ENCODE peak calls at places on chromosomes 1 and 21, in ten cellular contexts. J is neural progenitor cell; L is colonic mucosa; X is AG04450; G is A549; E is heart left ventricle; A is OCI-LY7; M is effector memory CD4-positive, alpha-beta T cell; V is IMR-90; Q is K562. I is an unnamed sample.

GRCh38 chr1:112529301-112529700 is 20.5 kb downstream of the WNT2B start:
- DNase-seq in J (no peak), L (no peak), X (no peak), G (no peak), E (no peak), A (no peak), M (no peak), V (peak; percentile 88), Q (no peak), I (no peak)

GRCh38 chr1:156076609-156077429 is 5.4 kb downstream of the MEX3A start:
- DNase-seq in J (peak; percentile 70), L (no peak), X (no peak), G (no peak), E (peak; percentile 61), A (peak; percentile 80), M (no peak), V (no peak), Q (no peak), I (no peak)

GRCh38 chr1:66302810-66303209 is 231.1 kb upstream of the SGIP1 start:
- DNase-seq in J (no peak), L (no peak), X (no peak), G (peak; percentile 24), E (no peak), A (no peak), M (no peak), V (peak; percentile 49), Q (no peak), I (no peak)

GRCh38 chr1:14064649-14065442 is 364.9 kb downstream of the PRDM2 start:
- DNase-seq in J (no peak), L (no peak), X (no peak), G (no peak), E (no peak), A (no peak), M (no peak), V (no peak), Q (no peak), I (no peak)

GRCh38 chr1:36797761-36798160 is 236.6 kb downstream of the GRIK3 start:
- DNase-seq in J (no peak), L (no peak), X (no peak), G (no peak), E (no peak), A (no peak), M (no peak), V (no peak), Q (no peak), I (no peak)

GRCh38 chr1:237071641-237072420 is 29.8 kb downstream of the RYR2 start:
- DNase-seq in J (no peak), L (no peak), X (no peak), G (no peak), E (no peak), A (no peak), M (no peak), V (no peak), Q (no peak), I (no peak)

GRCh38 chr1:247007511-247008405 is at the start of gene ZNF695:
- DNase-seq in J (peak; percentile 99), L (peak; percentile 93), X (peak; percentile 82), G (peak; percentile 90), E (peak; percentile 91), A (peak; percentile 96), M (no peak), V (peak; percentile 90), Q (peak; percentile 98), I (peak; percentile 98)

GRCh38 chr1:209768354-209768774 is 12.5 kb downstream of the TRAF3IP3 start:
- DNase-seq in J (no peak), L (peak; percentile 37), X (no peak), G (no peak), E (no peak), A (peak; percentile 5), M (peak; percentile 76), V (no peak), Q (no peak), I (no peak)

GRCh38 chr1:116540088-116540487 is 30.7 kb downstream of the CD58 start:
- DNase-seq in J (no peak), L (no peak), X (no peak), G (no peak), E (no peak), A (peak; percentile 5), M (no peak), V (no peak), Q (no peak), I (no peak)

GRCh38 chr1:218572046-218572445 is 226.9 kb downstream of the TGFB2 start:
- DNase-seq in J (no peak), L (no peak), X (no peak), G (no peak), E (no peak), A (no peak), M (no peak), V (no peak), Q (no peak), I (no peak)

GRCh38 chr1:235095938-235096562 is 32.6 kb downstream of the TOMM20 start:
- DNase-seq in J (no peak), L (no peak), X (no peak), G (no peak), E (no peak), A (no peak), M (no peak), V (no peak), Q (no peak), I (no peak)

GRCh38 chr1:19817160-19817559 is 2.1 kb upstream of the RNF186 start:
- DNase-seq in J (no peak), L (no peak), X (no peak), G (no peak), E (no peak), A (no peak), M (no peak), V (no peak), Q (no peak), I (no peak)

GRCh38 chr21:39531777-39532333 is 80.1 kb downstream of the SH3BGR start:
- DNase-seq in J (no peak), L (no peak), X (no peak), G (no peak), E (no peak), A (no peak), M (no peak), V (no peak), Q (no peak), I (no peak)

GRCh38 chr1:188825471-188825870 is 1652.2 kb downstream of the BRINP3 start:
- DNase-seq in J (no peak), L (no peak), X (no peak), G (no peak), E (no peak), A (no peak), M (no peak), V (peak; percentile 12), Q (no peak), I (no peak)

GRCh38 chr21:22164912-22165311 is 1166.7 kb downstream of the NCAM2 start:
- DNase-seq in J (no peak), L (no peak), X (no peak), G (no peak), E (no peak), A (no peak), M (no peak), V (no peak), Q (no peak), I (no peak)

GRCh38 chr1:210201671-210202070 is 30.9 kb upstream of the SERTAD4 start:
- DNase-seq in J (no peak), L (no peak), X (peak; percentile 13), G (no peak), E (no peak), A (no peak), M (no peak), V (peak; percentile 27), Q (no peak), I (no peak)

GRCh38 chr1:231748744-231749143 is 122.2 kb downstream of the DISC1 start:
- DNase-seq in J (no peak), L (peak; percentile 31), X (no peak), G (no peak), E (no peak), A (no peak), M (no peak), V (peak; percentile 10), Q (no peak), I (no peak)

GRCh38 chr21:41064325-41064724 is 103.6 kb upstream of the BACE2 start:
- DNase-seq in J (no peak), L (no peak), X (no peak), G (no peak), E (peak; percentile 46), A (no peak), M (no peak), V (no peak), Q (no peak), I (no peak)

GRCh38 chr1:166819982-166820381 is 19.3 kb upstream of the POGK start:
- DNase-seq in J (no peak), L (no peak), X (no peak), G (no peak), E (no peak), A (no peak), M (no peak), V (no peak), Q (no peak), I (no peak)
- H3K9me3 ChIP-seq in J (no peaks in the 10 kb centered on the region), L (no peaks in the 10 kb centered on the region), X (no peaks in the 10 kb centered on the region), G (no peaks in the 10 kb centered on the region), E (peaks cover 5% of the 10 kb centered on the region), A (no peaks in the 10 kb centered on the region), M (no peaks in the 10 kb centered on the region), V (no peaks in the 10 kb centered on the region), Q (no peaks in the 10 kb centered on the region), I (peaks cover 35% of the 10 kb centered on the region)

GRCh38 chr21:46184625-46185555 is 631 bp upstream of the SPATC1L start:
- DNase-seq in J (peak; percentile 93), L (peak; percentile 72), X (no peak), G (no peak), E (peak; percentile 92), A (peak; percentile 52), M (peak; percentile 46), V (peak; percentile 75), Q (peak; percentile 86), I (peak; percentile 85)
- H3K4me3 ChIP-seq in J (peak overlapping the region; percentile 99), L (peak overlapping the region; percentile 58), X (peak overlapping the region; percentile 50), G (no peak overlapping the region), E (peak overlapping the region; percentile 69), A (peak overlapping the region; percentile 68), M (peak overlapping the region; percentile 56), V (peak overlapping the region; percentile 55), Q (peak overlapping the region; percentile 88), I (peak overlapping the region; percentile 59)

GRCh38 chr21:20108976-20109375 is 889.2 kb upstream of the NCAM2 start:
- DNase-seq in J (peak; percentile 18), L (no peak), X (no peak), G (no peak), E (no peak), A (no peak), M (no peak), V (no peak), Q (no peak), I (no peak)
- H3K9me3 ChIP-seq in J (no peaks in the 10 kb centered on the region), L (no peaks in the 10 kb centered on the region), X (peaks cover 10% of the 10 kb centered on the region), G (no peaks in the 10 kb centered on the region), E (no peaks in the 10 kb centered on the region), A (peaks cover 29% of the 10 kb centered on the region), M (no peaks in the 10 kb centered on the region), V (peaks cover 5% of the 10 kb centered on the region), Q (peaks cover 1% of the 10 kb centered on the region), I (no peaks in the 10 kb centered on the region)

DNA sequence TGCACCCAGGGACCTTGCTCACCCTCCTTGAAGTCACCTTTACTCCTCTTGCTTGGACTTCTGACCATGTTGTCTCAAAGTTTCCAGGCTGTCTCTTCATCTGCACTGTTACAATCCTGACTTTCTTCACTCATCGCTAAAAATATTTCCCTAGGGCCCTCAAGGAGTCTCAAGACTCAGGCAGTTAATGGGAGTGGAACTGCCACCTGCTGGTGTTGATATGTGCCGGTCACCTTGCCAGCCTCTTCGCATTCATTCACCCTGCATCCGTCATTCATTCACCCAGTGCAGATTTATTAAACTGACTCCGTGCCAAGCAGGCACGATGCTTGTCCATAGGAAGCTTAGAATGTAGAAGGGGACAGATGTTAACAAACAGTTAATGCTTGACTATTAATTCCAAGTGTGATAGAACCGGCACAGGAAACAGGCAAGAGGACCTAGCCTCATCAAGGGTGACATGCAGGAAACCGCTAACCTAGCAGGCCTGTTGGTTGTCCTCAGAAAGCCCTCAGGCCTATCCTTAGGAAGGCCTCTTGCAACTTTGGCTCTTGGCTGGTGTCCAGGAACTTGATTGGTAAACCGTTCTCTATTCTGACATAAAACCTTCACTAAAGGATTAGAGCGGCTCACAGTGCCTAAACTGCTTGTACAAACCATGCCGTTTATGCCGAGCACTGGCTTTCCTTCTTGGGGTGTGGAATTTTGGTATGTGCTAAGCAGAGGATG is 342.2 kb downstream of the CAMTA1 start:
- DNase-seq in J (peak; percentile 1), L (no peak), X (no peak), G (no peak), E (no peak), A (no peak), M (no peak), V (no peak), Q (no peak), I (no peak)
- H3K4me3 ChIP-seq in J (no peak overlapping the region), L (no peak overlapping the region), X (no peak overlapping the region), G (no peak overlapping the region), E (no peak overlapping the region), A (no peak overlapping the region), M (no peak overlapping the region), V (no peak overlapping the region), Q (no peak overlapping the region), I (no peak overlapping the region)

I was measured in NT2/D1.